ENCODE peak calls at places on chromosome 1, in four cellular contexts. M is neuronal stem cell, P is mammary epithelial cell, A is foreskin fibroblast. K is an unnamed sample.

GRCh38 chr1:225840223-225840610 is 30.3 kb downstream of the EPHX1 start:
- DNase-seq in A (no peak), P (no peak), M (no peak), K (no peak)

GRCh38 chr1:24207709-24208108 is 20.6 kb upstream of the IFNLR1 start:
- DNase-seq in P (no peak), M (no peak), A (no peak), K (no peak)

GRCh38 chr1:165452336-165453130 is 7.6 kb upstream of the RXRG start:
- DNase-seq in A (no peak), M (no peak), P (no peak), K (no peak)

GRCh38 chr1:92961896-92962752 is 862 bp upstream of the DIPK1A start:
- DNase-seq in P (peak), M (peak), A (peak), K (peak)

GRCh38 chr1:201786824-201787223 is 42.1 kb upstream of the IPO9 start:
- DNase-seq in A (peak), P (no peak), M (no peak), K (peak)

GRCh38 chr1:230641900-230642262 is 400 bp upstream of the COG2 start:
- DNase-seq in P (no peak), A (no peak), M (no peak), K (no peak)

GRCh38 chr1:19734472-19734999 is 65.2 kb downstream of the TMCO4 start:
- DNase-seq in M (no peak), P (no peak), A (peak), K (peak)

GRCh38 chr1:150809651-150810050 is 1.6 kb upstream of the CTSK start:
- DNase-seq in P (peak), A (peak), M (no peak), K (peak)

GRCh38 chr1:226867461-226868054 is 2.9 kb upstream of the PSEN2 start:
- DNase-seq in P (no peak), M (no peak), A (no peak), K (no peak)

GRCh38 chr1:226862900-226863299 is 7.5 kb upstream of the PSEN2 start:
- DNase-seq in A (peak), P (peak), M (no peak), K (peak)

GRCh38 chr1:226863446-226863845 is 7.0 kb upstream of the PSEN2 start:
- DNase-seq in P (peak), A (peak), M (no peak), K (peak)

GRCh38 chr1:226865590-226865989 is 4.8 kb upstream of the PSEN2 start:
- DNase-seq in P (no peak), M (no peak), A (no peak), K (no peak)

GRCh38 chr1:226864311-226864710 is 6.1 kb upstream of the PSEN2 start:
- DNase-seq in M (no peak), A (no peak), P (no peak), K (no peak)
- H3K4me3 ChIP-seq in M (no peak), A (no peak), P (no peak), K (no peak)

DNA sequence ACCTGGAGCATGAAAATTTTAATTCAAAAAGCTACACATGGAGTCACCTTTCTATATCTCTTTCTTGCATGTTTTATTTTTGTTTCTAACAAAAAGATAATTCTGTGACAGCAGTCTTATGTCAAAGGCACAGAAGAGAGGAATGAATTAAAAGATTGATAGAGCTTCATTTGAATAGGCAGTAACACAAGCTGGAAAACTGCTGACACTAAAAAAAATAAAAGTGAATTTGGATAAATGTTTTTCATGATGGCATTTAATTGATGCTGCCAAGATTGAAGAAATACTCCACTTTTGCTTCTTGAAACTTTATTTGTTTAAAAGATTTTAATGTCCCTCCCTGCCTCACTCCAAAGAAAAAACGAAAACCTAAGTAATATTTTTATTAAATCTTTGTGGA is 887.4 kb downstream of the PLA2G4A start:
- DNase-seq in A (no peak), M (no peak), P (no peak), K (no peak)
- H3K4me3 ChIP-seq in A (no peak), M (no peak), P (no peak), K (no peak)

GRCh38 chr1:166490437-166490784 is 323.6 kb upstream of the FAM78B start:
- DNase-seq in P (peak), M (no peak), A (no peak), K (no peak)

GRCh38 chr1:166489356-166489669 is 322.5 kb upstream of the FAM78B start:
- DNase-seq in A (no peak), P (no peak), M (no peak), K (no peak)

GRCh38 chr1:166488327-166488726 is 321.5 kb upstream of the FAM78B start:
- DNase-seq in M (no peak), P (no peak), A (no peak), K (no peak)

GRCh38 chr1:166485620-166486019 is 318.8 kb upstream of the FAM78B start:
- DNase-seq in P (peak), M (no peak), A (no peak), K (no peak)

GRCh38 chr1:166489670-166490436 is 323.1 kb upstream of the FAM78B start:
- DNase-seq in A (no peak), P (no peak), M (no peak), K (peak)
- H3K4me3 ChIP-seq in A (peak), P (no peak), M (no peak), K (peak)

GRCh38 chr1:197199923-197200467 is 53.5 kb upstream of the ASPM start:
- DNase-seq in M (no peak), A (peak), P (no peak), K (no peak)

GRCh38 chr1:197198333-197198732 is 51.9 kb upstream of the ASPM start:
- DNase-seq in M (no peak), A (no peak), P (no peak), K (no peak)

GRCh38 chr1:197197430-197197997 is 51.0 kb upstream of the ASPM start:
- DNase-seq in M (no peak), A (no peak), P (no peak), K (no peak)

GRCh38 chr1:197200468-197200899 is 54.0 kb upstream of the ASPM start:
- DNase-seq in A (peak), M (peak), P (peak), K (peak)

GRCh38 chr1:197198911-197199310 is 52.4 kb upstream of the ASPM start:
- DNase-seq in M (no peak), A (no peak), P (no peak), K (no peak)
- H3K4me3 ChIP-seq in M (no peak), A (peak), P (peak), K (peak)

GRCh38 chr1:6962956-6963915 is 178.0 kb downstream of the CAMTA1 start:
- DNase-seq in M (peak), P (no peak), A (peak), K (peak)

GRCh38 chr1:6960291-6960758 is 175.1 kb downstream of the CAMTA1 start:
- DNase-seq in M (no peak), P (no peak), A (peak), K (peak)

GRCh38 chr1:6961289-6961688 is 176.0 kb downstream of the CAMTA1 start:
- DNase-seq in P (no peak), A (no peak), M (no peak), K (no peak)

GRCh38 chr1:6962390-6962955 is 177.2 kb downstream of the CAMTA1 start:
- DNase-seq in P (no peak), M (no peak), A (no peak), K (peak)

GRCh38 chr1:6961905-6962304 is 176.7 kb downstream of the CAMTA1 start:
- DNase-seq in M (peak), P (no peak), A (no peak), K (no peak)
- H3K4me3 ChIP-seq in M (peak), P (no peak), A (no peak), K (no peak)

GRCh38 chr1:905811-906531 is 17.8 kb upstream of the SAMD11 start:
- DNase-seq in P (no peak), M (no peak), A (no peak), K (no peak)

GRCh38 chr1:906532-907420 is 16.9 kb upstream of the SAMD11 start:
- DNase-seq in P (peak), M (no peak), A (peak), K (peak)

GRCh38 chr1:904271-904950 is 19.3 kb upstream of the SAMD11 start:
- DNase-seq in A (peak), M (peak), P (peak), K (peak)

GRCh38 chr1:903721-904270 is 19.9 kb upstream of the SAMD11 start:
- DNase-seq in A (no peak), P (no peak), M (no peak), K (no peak)

DNA sequence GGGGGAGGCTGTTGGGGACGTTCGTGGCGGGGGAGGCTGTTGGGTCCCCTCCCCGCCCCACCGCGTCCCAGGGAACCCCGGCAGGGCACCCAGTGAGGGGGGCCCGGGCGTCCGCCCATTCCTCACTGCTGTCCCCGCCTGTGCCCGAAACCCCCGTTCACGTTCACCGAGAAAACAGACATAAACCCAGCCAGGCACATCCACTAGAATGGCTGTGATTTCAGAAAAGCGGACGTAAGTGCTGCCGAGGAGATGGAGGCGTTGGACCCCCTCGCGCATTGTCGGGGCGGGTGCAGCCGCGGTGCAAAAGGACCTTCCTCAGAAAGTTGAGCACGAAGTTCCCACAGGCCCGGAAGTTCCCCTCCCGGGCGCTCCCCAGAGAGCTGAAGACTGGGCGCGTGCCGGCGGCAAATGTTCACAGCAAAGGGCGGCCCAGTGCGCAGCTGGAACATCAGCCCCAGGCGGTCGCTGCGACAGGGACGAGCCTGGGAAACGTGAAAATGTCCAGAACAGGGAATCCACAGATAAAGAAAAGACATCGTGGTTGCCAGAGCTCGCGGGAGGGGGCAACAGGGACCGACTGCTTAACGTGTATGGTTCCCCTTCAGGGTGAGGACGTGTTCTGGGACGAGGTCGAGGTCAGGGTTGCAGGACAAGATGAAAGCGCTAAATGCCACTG is 18.5 kb upstream of the SAMD11 start:
- DNase-seq in M (no peak), A (peak), P (no peak), K (no peak)
- H3K4me3 ChIP-seq in M (peak), A (peak), P (peak), K (peak)